ENCODE peak calls at places on chromosomes 4 and X, in eight cellular contexts. L, Q, O, N, U, X, F and B are unnamed samples.

GRCh38 chr4:165378763-165379631 is at the start of gene CPE:
- DNase-seq in O (no peak), X (no peak), L (peak), U (peak), F (peak), Q (peak), N (peak), B (no peak)

GRCh38 chrX:119145241-119145653 is 17.6 kb upstream of the KIAA1210 start:
- DNase-seq in U (peak), Q (no peak), N (peak), X (peak), F (no peak), O (no peak), L (peak), B (no peak)

GRCh38 chr4:61204353-61204752 is 4.2 kb downstream of the ADGRL3 start:
- DNase-seq in N (no peak), F (no peak), Q (peak), L (no peak), U (peak), X (no peak), O (no peak), B (no peak)

GRCh38 chr4:1201851-1202525 is 29.6 kb upstream of the SPON2 start:
- DNase-seq in F (no peak), Q (no peak), U (no peak), L (no peak), O (peak), X (no peak), N (no peak), B (no peak)

GRCh38 chr4:5974321-5974720 is 43.9 kb downstream of the C4orf50 start:
- DNase-seq in X (no peak), N (no peak), L (no peak), O (no peak), F (no peak), U (no peak), Q (no peak), B (no peak)

GRCh38 chr4:152516156-152516555 is 19.7 kb downstream of the FBXW7 start:
- DNase-seq in L (no peak), O (no peak), U (peak), F (no peak), X (no peak), N (no peak), Q (no peak), B (no peak)

GRCh38 chrX:53435997-53436396 is 1.8 kb upstream of the HSD17B10 start:
- DNase-seq in X (peak), O (peak), Q (peak), U (peak), F (peak), N (peak), L (peak), B (no peak)

GRCh38 chr4:13328591-13328990 is 155.5 kb downstream of the RAB28 start:
- DNase-seq in L (no peak), U (no peak), X (no peak), O (no peak), Q (no peak), N (peak), F (no peak), B (no peak)

GRCh38 chr4:123924536-123924935 is 527.9 kb downstream of the SPRY1 start:
- DNase-seq in F (peak), L (no peak), Q (no peak), U (no peak), X (no peak), N (no peak), O (no peak), B (no peak)

GRCh38 chr4:8274772-8275241 is 5.3 kb downstream of the HTRA3 start:
- DNase-seq in L (no peak), F (no peak), N (no peak), U (no peak), Q (no peak), O (no peak), X (no peak), B (peak)

GRCh38 chr4:152072886-152073285 is 312.1 kb upstream of the GATB start:
- DNase-seq in X (no peak), Q (no peak), L (no peak), F (no peak), U (no peak), O (no peak), N (no peak), B (no peak)

GRCh38 chr4:74823194-74823593 is 28.9 kb upstream of the BTC start:
- DNase-seq in X (no peak), L (no peak), N (no peak), O (no peak), Q (no peak), U (no peak), F (no peak), B (no peak)

GRCh38 chr4:94995684-94996394 is 238.1 kb downstream of the BMPR1B start:
- DNase-seq in N (no peak), Q (no peak), U (peak), L (no peak), X (no peak), F (peak), O (no peak), B (peak)

GRCh38 chrX:13128104-13128503 is 83.7 kb upstream of the FAM9C start:
- DNase-seq in F (peak), U (no peak), O (no peak), Q (no peak), L (no peak), X (no peak), N (no peak), B (no peak)

GRCh38 chr4:19486400-19486799 is 765.3 kb upstream of the SLIT2 start:
- DNase-seq in U (no peak), N (no peak), O (no peak), X (no peak), F (peak), L (no peak), Q (no peak), B (no peak)

GRCh38 chrX:72395252-72395651 is 89.5 kb upstream of the CITED1 start:
- DNase-seq in N (no peak), X (no peak), L (no peak), F (no peak), Q (no peak), O (no peak), U (no peak), B (no peak)

GRCh38 chr4:15054546-15054945 is 52.3 kb downstream of the CPEB2 start:
- DNase-seq in L (no peak), U (no peak), O (no peak), X (no peak), N (no peak), Q (no peak), F (no peak), B (no peak)

GRCh38 chr4:153204247-153205027 is at the start of gene TRIM2:
- DNase-seq in F (peak), N (peak), U (peak), X (peak), L (peak), O (no peak), Q (peak), B (peak)

GRCh38 chr4:38106301-38106700 is 146.1 kb downstream of the PTTG2 start:
- DNase-seq in F (peak), U (no peak), N (no peak), Q (no peak), O (no peak), X (no peak), L (no peak), B (no peak)

GRCh38 chr4:110058677-110059076 is 139.7 kb downstream of the ELOVL6 start:
- DNase-seq in F (no peak), U (no peak), Q (no peak), N (no peak), X (no peak), O (no peak), L (no peak), B (no peak)

GRCh38 chrX:34521563-34521962 is 135.5 kb downstream of the TMEM47 start:
- DNase-seq in X (no peak), N (no peak), U (peak), F (peak), L (peak), O (no peak), Q (no peak), B (no peak)

GRCh38 chrX:69145281-69145680 is 20.0 kb downstream of the PJA1 start:
- DNase-seq in N (no peak), U (no peak), Q (no peak), F (no peak), X (no peak), O (no peak), L (no peak), B (no peak)

GRCh38 chr4:85901500-85901899 is 426.6 kb downstream of the ARHGAP24 start:
- DNase-seq in F (no peak), U (no peak), Q (no peak), L (no peak), O (no peak), X (no peak), N (no peak), B (no peak)

GRCh38 chrX:6968231-6968630 is 179.3 kb upstream of the STS start:
- DNase-seq in X (no peak), F (no peak), Q (no peak), U (no peak), L (no peak), N (no peak), O (no peak), B (no peak)

GRCh38 chr4:53929955-53930798 is 134.2 kb downstream of the CHIC2 start:
- DNase-seq in O (peak), L (peak), N (peak), U (peak), Q (peak), X (peak), F (peak), B (peak)

GRCh38 chr4:187354740-187355139 is 631.1 kb upstream of the FAT1 start:
- DNase-seq in N (no peak), X (no peak), Q (no peak), L (no peak), U (no peak), F (no peak), O (no peak), B (no peak)
- TF ChIP-seq POLR2AphosphoS5 in N (no peak), X (no peak), Q (no peak), L (no peak), U (no peak), F (no peak), O (no peak), B (no peak)

GRCh38 chr4:169975837-169976796 is 50.1 kb downstream of the MFAP3L start:
- DNase-seq in O (no peak), N (no peak), F (no peak), Q (peak), U (no peak), X (no peak), L (no peak), B (no peak)
- H3K4me3 ChIP-seq in O (no peak), N (no peak), F (no peak), Q (no peak), U (no peak), X (no peak), L (no peak), B (no peak)

GRCh38 chrX:137549846-137550534 is 15.9 kb upstream of the ZIC3 start:
- DNase-seq in L (peak), X (no peak), Q (no peak), F (no peak), N (no peak), U (peak), O (no peak), B (no peak)
- TF ChIP-seq EZH2 in L (no peak), X (no peak), Q (no peak), F (no peak), N (no peak), U (no peak), O (no peak), B (no peak)

GRCh38 chrX:131816551-131817136 is 206.5 kb upstream of the STK26 start:
- DNase-seq in U (no peak), X (no peak), L (no peak), Q (no peak), O (peak), N (no peak), F (peak), B (no peak)
- TF ChIP-seq POLR2AphosphoS5 in U (no peak), X (no peak), L (no peak), Q (no peak), O (no peak), N (no peak), F (no peak), B (no peak)

GRCh38 chrX:106611682-106612402 is at the start of gene RADX:
- DNase-seq in U (peak), Q (peak), N (peak), X (peak), L (peak), O (peak), F (peak), B (peak)
- H3K4me3 ChIP-seq in U (peak), Q (peak), N (peak), X (no peak), L (peak), O (peak), F (peak), B (peak)

GRCh38 chr4:112523008-112523440 is 7.0 kb upstream of the NEUROG2 start:
- DNase-seq in U (peak), X (peak), N (no peak), Q (no peak), L (peak), F (peak), O (no peak), B (no peak)

GRCh38 chr4:112522389-112522788 is 6.4 kb upstream of the NEUROG2 start:
- DNase-seq in U (no peak), X (no peak), F (no peak), L (no peak), O (no peak), N (no peak), Q (no peak), B (no peak)

GRCh38 chr4:112519689-112520597 is 4.0 kb upstream of the NEUROG2 start:
- DNase-seq in Q (no peak), L (peak), X (no peak), U (peak), O (no peak), F (no peak), N (no peak), B (no peak)

GRCh38 chr4:112520598-112521122 is 4.7 kb upstream of the NEUROG2 start:
- DNase-seq in U (peak), F (no peak), X (no peak), L (no peak), O (no peak), N (no peak), Q (no peak), B (no peak)

DNA sequence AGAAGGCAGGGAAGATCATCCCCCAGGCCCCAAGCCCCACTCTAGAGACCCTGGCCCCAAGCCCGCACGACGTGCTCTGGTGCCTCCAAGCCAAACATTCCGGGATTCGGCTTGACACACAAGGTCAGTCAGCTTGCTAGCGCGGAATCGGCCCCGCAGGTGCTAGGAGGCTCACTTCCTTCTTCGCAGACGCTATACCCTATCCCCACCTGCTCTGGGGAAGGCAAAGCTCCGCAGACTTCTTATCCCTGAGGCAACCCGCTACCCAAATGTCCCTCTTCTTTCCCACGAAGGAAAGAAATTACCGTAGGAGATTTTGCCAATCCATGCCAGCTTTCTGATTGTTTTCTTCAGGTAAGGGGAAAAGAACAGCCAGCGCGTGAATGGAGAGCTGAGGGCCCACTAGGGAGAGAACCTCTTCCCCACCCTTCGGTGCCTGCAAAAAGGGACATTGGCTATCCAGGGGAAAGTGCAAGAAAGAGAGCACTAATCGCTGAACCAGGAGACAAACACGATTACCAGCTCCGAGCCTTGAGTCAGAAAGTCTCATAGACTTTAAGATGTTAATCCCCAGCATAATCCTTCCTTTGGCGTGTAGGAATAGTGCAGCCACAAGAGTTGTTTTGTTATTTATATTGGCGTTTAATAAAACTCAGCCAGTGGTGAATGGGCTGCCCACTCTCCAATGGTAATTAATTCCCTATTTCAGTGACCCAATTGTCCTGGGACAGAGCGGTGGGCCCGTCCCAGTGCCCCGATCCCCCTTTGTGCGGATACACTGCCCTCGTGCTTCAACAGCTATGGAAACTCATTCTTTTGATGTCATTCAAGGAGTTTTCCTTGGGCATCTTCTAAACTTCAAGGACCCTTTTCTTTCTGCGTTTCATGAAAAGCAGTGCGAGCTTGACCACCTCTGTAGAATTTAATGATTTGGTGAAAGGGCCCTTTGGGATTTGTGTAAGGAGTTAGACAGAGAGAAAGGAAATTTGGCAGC is 5.4 kb upstream of the NEUROG2 start:
- DNase-seq in F (no peak), N (no peak), O (no peak), U (peak), X (no peak), L (peak), Q (no peak), B (no peak)
- TF ChIP-seq EZH2 in F (peak), N (no peak), O (no peak), U (peak), X (no peak), L (peak), Q (no peak), B (no peak)

DNA sequence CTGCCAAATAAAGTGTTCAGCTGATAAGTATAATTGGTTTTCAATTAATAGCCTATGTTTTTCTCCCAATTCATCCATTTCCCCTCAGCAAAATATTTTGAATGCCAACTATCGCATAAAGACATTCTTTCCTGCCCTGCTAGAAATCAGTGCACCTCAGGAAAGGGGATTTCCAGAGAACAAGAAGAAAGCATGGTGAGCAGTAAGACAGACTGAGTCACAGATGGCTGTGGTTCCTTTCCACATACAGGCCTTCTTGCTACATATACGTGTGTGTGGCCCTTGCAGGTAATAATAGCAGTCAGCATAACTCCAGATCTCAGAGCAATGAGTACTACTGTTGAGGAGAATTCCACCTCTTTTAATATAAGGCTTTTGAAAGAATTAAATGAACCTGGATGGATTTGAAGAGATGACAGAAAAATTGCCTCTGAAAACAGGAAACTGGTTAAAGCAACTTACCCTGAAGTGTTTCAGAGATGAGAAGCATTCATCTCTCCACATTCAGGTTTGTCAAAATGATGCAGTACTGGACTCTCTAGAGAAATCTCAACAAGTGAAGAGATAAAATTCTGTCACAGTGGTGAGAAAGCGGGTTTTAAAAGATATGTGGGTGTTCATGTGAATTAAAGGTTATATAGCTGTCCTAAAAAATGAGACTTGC is 13.6 kb downstream of the GASK1B start:
- DNase-seq in O (no peak), L (no peak), U (no peak), Q (no peak), F (peak), N (no peak), X (no peak), B (no peak)
- TF ChIP-seq POLR2AphosphoS5 in O (no peak), L (no peak), U (no peak), Q (no peak), F (no peak), N (no peak), X (no peak), B (no peak)

GRCh38 chrX:111086521-111087127 is 9.4 kb upstream of the PAK3 start:
- DNase-seq in N (no peak), L (no peak), X (no peak), O (no peak), F (no peak), U (peak), Q (no peak), B (no peak)
- H3K4me3 ChIP-seq in N (no peak), L (peak), X (no peak), O (no peak), F (no peak), U (peak), Q (no peak), B (no peak)

DNA sequence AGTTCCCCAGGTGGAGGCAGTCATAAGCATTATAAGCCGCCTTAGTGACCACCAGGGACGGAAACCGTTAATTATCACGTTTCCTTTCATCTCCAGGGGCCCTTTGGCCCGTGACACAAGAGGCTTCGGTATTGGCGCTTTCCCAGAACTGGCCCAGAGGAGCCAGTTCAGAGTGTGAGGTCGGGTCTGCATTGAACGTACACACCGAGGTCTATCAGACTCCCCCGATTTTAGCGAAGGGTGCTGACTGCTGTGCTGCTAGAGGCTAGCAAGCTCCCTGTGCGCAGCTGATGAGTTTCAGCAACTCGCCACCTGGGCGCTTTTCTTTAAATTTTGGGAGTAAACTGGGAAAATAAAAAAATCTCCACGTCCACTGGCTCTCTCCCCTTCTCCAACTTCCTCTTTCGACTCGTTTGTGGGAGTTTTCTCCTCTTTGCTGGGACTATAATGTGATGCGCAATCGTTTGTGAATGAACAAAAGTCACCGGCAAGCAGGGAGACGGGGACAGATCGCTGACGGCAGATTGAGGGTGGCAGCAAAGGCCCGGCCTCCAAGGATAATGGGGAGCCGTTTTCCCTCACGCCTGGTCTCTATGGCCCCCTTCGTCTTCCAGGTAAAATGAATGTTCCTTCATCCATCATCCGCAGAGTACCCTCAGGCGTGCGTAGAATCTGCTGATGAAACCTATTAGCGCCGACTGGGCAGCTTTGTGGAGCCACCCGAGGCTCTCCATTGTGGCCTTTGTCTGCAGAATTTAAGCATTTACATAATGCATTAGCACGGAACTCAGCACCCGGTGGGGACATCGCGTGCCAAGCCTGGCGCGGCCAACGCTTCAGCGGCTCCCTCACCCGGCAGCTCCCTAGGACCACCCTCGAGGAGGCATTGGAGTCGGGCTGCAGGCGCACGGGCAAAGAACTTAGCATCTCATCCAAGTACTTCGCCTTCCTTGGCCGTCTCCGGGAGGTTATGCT is 1.6 kb upstream of the LRAT start:
- DNase-seq in L (peak), Q (no peak), U (peak), X (no peak), F (no peak), N (no peak), O (no peak), B (no peak)
- TF ChIP-seq EZH2 in L (peak), Q (no peak), U (peak), X (no peak), F (peak), N (no peak), O (no peak), B (no peak)